ENCODE peak calls at places on chromosomes 6 and 20, in eight cellular contexts. O is BE2C; T is pancreas; Y is CD8-positive, alpha-beta T cell; B is naive thymus-derived CD4-positive, alpha-beta T cell; Z is transverse colon; S is heart left ventricle; X is effector memory CD4-positive, alpha-beta T cell. K is an unnamed sample. For H3K9me3 and H3K4me1, the result is how much of the 10 kb centered on the place peaks cover.

GRCh38 chr20:58837717-58838116 is 13.0 kb downstream of the GNAS-AS1 start:
- DNase-seq in O (no peak), T (no peak), Y (no peak), B (no peak), Z (no peak), S (no peak), X (no peak), K (no peak)

GRCh38 chr6:157280947-157281346 is 42.4 kb downstream of the TMEM242 start:
- DNase-seq in O (no peak), T (peak), Y (no peak), B (no peak), Z (no peak), S (peak), X (no peak), K (no peak)

GRCh38 chr6:31622678-31623077 is 2.2 kb downstream of the PRRC2A start:
- DNase-seq in O (no peak), T (peak), Y (no peak), B (no peak), Z (no peak), S (no peak), X (no peak), K (peak)

GRCh38 chr20:61608275-61609085 is 356.4 kb downstream of the CDH4 start:
- DNase-seq in O (no peak), T (no peak), Y (no peak), B (no peak), Z (no peak), S (no peak), X (no peak), K (peak)

GRCh38 chr6:150541587-150541986 is 58.1 kb upstream of the PLEKHG1 start:
- DNase-seq in O (no peak), T (no peak), Y (no peak), B (no peak), Z (no peak), S (no peak), X (no peak), K (no peak)

GRCh38 chr6:34414999-34415858 is 10.6 kb downstream of the RPS10 start:
- DNase-seq in O (peak), T (peak), Y (peak), B (peak), Z (peak), S (peak), X (no peak), K (no peak)

GRCh38 chr6:47144306-47144705 is 102.2 kb upstream of the ADGRF1 start:
- DNase-seq in O (no peak), T (no peak), Y (no peak), B (no peak), Z (no peak), S (no peak), X (no peak), K (no peak)

GRCh38 chr6:106165885-106166485 is 79.8 kb downstream of the PRDM1 start:
- DNase-seq in O (no peak), T (no peak), Y (no peak), B (no peak), Z (no peak), S (no peak), X (no peak), K (no peak)

GRCh38 chr20:17568045-17568788 is 1.7 kb upstream of the DSTN start:
- DNase-seq in O (no peak), T (no peak), Y (no peak), B (no peak), Z (no peak), S (no peak), X (no peak), K (no peak)

GRCh38 chr6:68043122-68043398 is 592.0 kb upstream of the ADGRB3 start:
- DNase-seq in O (no peak), T (no peak), Y (no peak), B (no peak), Z (no peak), S (no peak), X (no peak), K (no peak)

GRCh38 chr6:87209812-87210211 is 54.4 kb downstream of the ZNF292 start:
- DNase-seq in O (no peak), T (no peak), Y (no peak), B (no peak), Z (no peak), S (no peak), X (no peak), K (no peak)

GRCh38 chr6:136103101-136103688 is 146.9 kb downstream of the MTFR2 start:
- DNase-seq in O (no peak), T (no peak), Y (no peak), B (no peak), Z (no peak), S (no peak), X (no peak), K (no peak)

GRCh38 chr6:145155873-145156782 is 579.2 kb downstream of the EPM2A start:
- DNase-seq in O (no peak), T (no peak), Y (no peak), B (no peak), Z (no peak), S (no peak), X (no peak), K (no peak)

GRCh38 chr6:54980511-54981275 is 134.1 kb downstream of the FAM83B start:
- DNase-seq in O (no peak), T (no peak), Y (no peak), B (no peak), Z (no peak), S (no peak), X (no peak), K (no peak)

GRCh38 chr20:10855031-10855430 is 181.2 kb upstream of the JAG1 start:
- DNase-seq in O (no peak), T (no peak), Y (no peak), B (no peak), Z (no peak), S (no peak), X (no peak), K (no peak)

GRCh38 chr20:43584448-43585138 is 6.1 kb upstream of the IFT52 start:
- DNase-seq in O (no peak), T (no peak), Y (no peak), B (no peak), Z (no peak), S (no peak), X (no peak), K (no peak)

GRCh38 chr20:43446361-43446879 is 11.3 kb upstream of the SRSF6 start:
- DNase-seq in O (peak), T (no peak), Y (no peak), B (no peak), Z (no peak), S (no peak), X (no peak), K (no peak)

GRCh38 chr20:56249244-56249955 is 868 bp downstream of the MC3R start:
- DNase-seq in O (peak), T (no peak), Y (no peak), B (no peak), Z (peak), S (no peak), X (no peak), K (no peak)

GRCh38 chr20:58684291-58684690 is 8.3 kb upstream of the NPEPL1 start:
- DNase-seq in O (no peak), T (no peak), Y (no peak), B (no peak), Z (no peak), S (no peak), X (no peak), K (no peak)

GRCh38 chr20:23449400-23449799 is 3.3 kb downstream of the CST11 start:
- DNase-seq in O (no peak), T (no peak), Y (no peak), B (no peak), Z (no peak), S (no peak), X (no peak), K (no peak)

GRCh38 chr6:8143945-8144344 is 41.6 kb upstream of the EEF1E1 start:
- DNase-seq in O (no peak), T (no peak), Y (no peak), B (no peak), Z (no peak), S (no peak), X (no peak), K (no peak)
- H3K9me3 ChIP-seq in O (under half), T (under half), Y (under half), B (under half), Z (under half), S (under half), X (under half), K (under half)

GRCh38 chr6:170288091-170288631 is 2.7 kb downstream of the DLL1 start:
- DNase-seq in O (no peak), T (no peak), Y (no peak), B (no peak), Z (no peak), S (no peak), X (no peak), K (no peak)

GRCh38 chr6:170290306-170291128 is at the start of gene DLL1:
- DNase-seq in O (peak), T (peak), Y (no peak), B (peak), Z (peak), S (peak), X (no peak), K (peak)

GRCh38 chr6:170289971-170290305 is 940 bp downstream of the DLL1 start:
- DNase-seq in O (no peak), T (no peak), Y (no peak), B (no peak), Z (no peak), S (no peak), X (no peak), K (no peak)

GRCh38 chr6:170287371-170287876 is 3.5 kb downstream of the DLL1 start:
- DNase-seq in O (no peak), T (no peak), Y (no peak), B (no peak), Z (no peak), S (no peak), X (no peak), K (no peak)

GRCh38 chr6:170289108-170289931 is 1.6 kb downstream of the DLL1 start:
- DNase-seq in O (no peak), T (no peak), Y (no peak), B (no peak), Z (no peak), S (peak), X (no peak), K (no peak)
- H3K4me1 ChIP-seq in O (under half), T (under half), Y (under half), B (under half), Z (half or more), S (half or more), X (under half), K (half or more)

GRCh38 chr6:161802231-161802630 is 528.4 kb upstream of the AGPAT4 start:
- DNase-seq in O (no peak), T (no peak), Y (no peak), B (no peak), Z (no peak), S (no peak), X (no peak), K (no peak)
- H3K9me3 ChIP-seq in O (under half), T (under half), Y (under half), B (under half), Z (under half), S (under half), X (under half), K (under half)

GRCh38 chr6:37987008-37987407 is 167.5 kb downstream of the ZFAND3 start:
- DNase-seq in O (no peak), T (no peak), Y (no peak), B (no peak), Z (no peak), S (no peak), X (no peak), K (no peak)
- H3K4me1 ChIP-seq in O (under half), T (under half), Y (under half), B (under half), Z (under half), S (half or more), X (under half), K (under half)

K was measured in lower lobe of right lung.